ENCODE peak calls at places on chromosomes 4 and X, in five cellular contexts. P is NCI-H510A, Q is HEK293T, I is T-cell, N is mammary epithelial cell. Y is an unnamed sample.
A peak's percentile ranks its signal among the peaks of the same experiment; 100 is the strongest.

GRCh38 chr4:2797545-2798305 is 4.8 kb downstream of the SH3BP2 start:
- DNase-seq in P (no peak), Q (no peak), I (peak; percentile 36), N (no peak), Y (no peak)

GRCh38 chrX:53362439-53362838 is 60.0 kb downstream of the SMC1A start:
- DNase-seq in P (no peak), Q (no peak), I (no peak), N (no peak), Y (no peak)

GRCh38 chrX:57282568-57282967 is 3.9 kb upstream of the FAAH2 start:
- DNase-seq in P (no peak), Q (no peak), I (no peak), N (no peak), Y (no peak)

GRCh38 chrX:70470850-70471289 is 26.2 kb downstream of the DLG3 start:
- DNase-seq in P (no peak), Q (no peak), I (no peak), N (peak; percentile 7), Y (no peak)

GRCh38 chrX:23552289-23552688 is 115.0 kb upstream of the PRDX4 start:
- DNase-seq in P (no peak), Q (no peak), I (no peak), N (no peak), Y (no peak)

GRCh38 chr4:9898596-9899345 is 117.3 kb downstream of the DRD5 start:
- DNase-seq in P (no peak), Q (peak; percentile 55), I (no peak), N (peak; percentile 17), Y (no peak)

GRCh38 chrX:15301924-15302323 is 13.5 kb downstream of the ASB11 start:
- DNase-seq in P (peak; percentile 5), Q (no peak), I (no peak), N (peak; percentile 42), Y (no peak)

GRCh38 chr4:102308032-102308799 is 37.1 kb downstream of the SLC39A8 start:
- DNase-seq in P (no peak), Q (no peak), I (no peak), N (peak; percentile 12), Y (no peak)

GRCh38 chr4:148922497-148922896 is 480.3 kb upstream of the NR3C2 start:
- DNase-seq in P (no peak), Q (no peak), I (no peak), N (no peak), Y (no peak)

GRCh38 chr4:86544313-86544966 is 49.7 kb upstream of the PTPN13 start:
- DNase-seq in P (no peak), Q (no peak), I (no peak), N (no peak), Y (no peak)

GRCh38 chr4:5865896-5866599 is 26.8 kb downstream of the CRMP1 start:
- DNase-seq in P (no peak), Q (no peak), I (no peak), N (no peak), Y (no peak)